ENCODE peak calls at places on chromosomes 11 and 22, in nine cellular contexts. X, B, W, L, E, A, G, H and D are unnamed samples.

GRCh38 chr22:27193215-27193614 is 535.8 kb downstream of the MIAT start:
- DNase-seq in X (no peak), B (no peak), W (no peak), L (no peak), E (no peak), A (no peak), G (no peak), H (no peak), D (no peak)

GRCh38 chr11:69497221-69497787 is 15.8 kb downstream of the LINC01488 start:
- DNase-seq in X (no peak), B (peak; percentile 99), W (peak; percentile 95), L (peak; percentile 64), E (no peak), A (peak; percentile 56), G (peak; percentile 90), H (no peak), D (no peak)

GRCh38 chr11:628056-628455 is 1.1 kb upstream of the SCT start:
- DNase-seq in X (no peak), B (no peak), W (no peak), L (no peak), E (no peak), A (no peak), G (no peak), H (no peak), D (no peak)

GRCh38 chr11:120524536-120525085 is 13.1 kb downstream of the GRIK4 start:
- DNase-seq in X (no peak), B (no peak), W (no peak), L (no peak), E (no peak), A (no peak), G (no peak), H (no peak), D (no peak)

GRCh38 chr11:111775024-111775710 is 9.0 kb upstream of the PPP2R1B start:
- DNase-seq in X (no peak), B (peak; percentile 19), W (no peak), L (no peak), E (no peak), A (no peak), G (peak; percentile 41), H (no peak), D (no peak)

GRCh38 chr22:20427945-20428417 is 9.6 kb downstream of the SCARF2 start:
- DNase-seq in X (no peak), B (no peak), W (no peak), L (no peak), E (no peak), A (no peak), G (no peak), H (no peak), D (no peak)

GRCh38 chr22:45812910-45813309 is 141.3 kb downstream of the ATXN10 start:
- DNase-seq in X (no peak), B (no peak), W (no peak), L (no peak), E (no peak), A (no peak), G (no peak), H (no peak), D (no peak)

GRCh38 chr11:98040061-98040808 is 980.5 kb upstream of the CNTN5 start:
- DNase-seq in X (no peak), B (no peak), W (no peak), L (no peak), E (no peak), A (no peak), G (no peak), H (no peak), D (no peak)

GRCh38 chr22:24060375-24060788 is 49.3 kb downstream of the CABIN1 start:
- DNase-seq in X (no peak), B (peak; percentile 94), W (peak; percentile 85), L (peak; percentile 44), E (no peak), A (no peak), G (peak; percentile 83), H (no peak), D (no peak)

GRCh38 chr11:130159657-130160459 is at the start of gene ST14:
- DNase-seq in X (peak; percentile 70), B (no peak), W (no peak), L (peak; percentile 82), E (no peak), A (no peak), G (peak; percentile 81), H (no peak), D (no peak)

GRCh38 chr11:133157180-133157579 is 375.1 kb downstream of the OPCML start:
- DNase-seq in X (no peak), B (no peak), W (no peak), L (no peak), E (no peak), A (no peak), G (no peak), H (no peak), D (no peak)

GRCh38 chr11:103055174-103055890 is 36.6 kb downstream of the DCUN1D5 start:
- DNase-seq in X (peak; percentile 54), B (peak; percentile 41), W (peak; percentile 62), L (peak; percentile 33), E (no peak), A (peak; percentile 26), G (peak; percentile 71), H (no peak), D (peak; percentile 81)

GRCh38 chr11:59180168-59180567 is 8.2 kb downstream of the DTX4 start:
- DNase-seq in X (no peak), B (no peak), W (no peak), L (no peak), E (no peak), A (no peak), G (no peak), H (no peak), D (no peak)

GRCh38 chr22:38176170-38176741 is 5.4 kb downstream of the PLA2G6 start:
- DNase-seq in X (no peak), B (peak; percentile 88), W (peak; percentile 95), L (peak; percentile 80), E (no peak), A (no peak), G (no peak), H (peak; percentile 65), D (no peak)

GRCh38 chr11:44861829-44862545 is 88.7 kb downstream of the TP53I11 start:
- DNase-seq in X (no peak), B (peak; percentile 99), W (peak; percentile 98), L (peak; percentile 97), E (peak; percentile 87), A (peak; percentile 89), G (peak; percentile 97), H (peak; percentile 86), D (no peak)

GRCh38 chr11:86987687-86988086 is 32.5 kb upstream of the FZD4 start:
- DNase-seq in X (no peak), B (no peak), W (no peak), L (no peak), E (no peak), A (no peak), G (no peak), H (no peak), D (no peak)

GRCh38 chr11:111671383-111671782 is 69.1 kb downstream of the SIK2 start:
- DNase-seq in X (no peak), B (no peak), W (no peak), L (no peak), E (no peak), A (no peak), G (no peak), H (no peak), D (no peak)

GRCh38 chr11:100593321-100593720 is 93.8 kb upstream of the ARHGAP42 start:
- DNase-seq in X (no peak), B (peak; percentile 22), W (peak; percentile 69), L (no peak), E (no peak), A (no peak), G (no peak), H (no peak), D (no peak)

GRCh38 chr11:100592619-100593309 is 94.3 kb upstream of the ARHGAP42 start:
- DNase-seq in X (no peak), B (no peak), W (peak; percentile 57), L (no peak), E (no peak), A (no peak), G (no peak), H (no peak), D (no peak)

GRCh38 chr11:100594320-100594719 is 92.8 kb upstream of the ARHGAP42 start:
- DNase-seq in X (no peak), B (no peak), W (no peak), L (no peak), E (no peak), A (no peak), G (no peak), H (no peak), D (no peak)
- H2AFZ ChIP-seq in X (no peak overlapping the region), B (no peak overlapping the region), W (no peak overlapping the region), L (no peak overlapping the region), E (no peak overlapping the region), A (no peak overlapping the region), G (no peak overlapping the region), H (no peak overlapping the region), D (no peak overlapping the region)

GRCh38 chr11:5291207-5291838 is 10.4 kb downstream of the OR51B4 start:
- DNase-seq in X (peak; percentile 18), B (peak; percentile 32), W (peak; percentile 57), L (peak; percentile 45), E (no peak), A (peak; percentile 35), G (peak; percentile 46), H (no peak), D (peak; percentile 77)
- H3K4me3 ChIP-seq in X (no peak overlapping the region), B (no peak overlapping the region), W (no peak overlapping the region), L (no peak overlapping the region), E (no peak overlapping the region), A (no peak overlapping the region), G (no peak overlapping the region), H (no peak overlapping the region), D (no peak overlapping the region)

DNA sequence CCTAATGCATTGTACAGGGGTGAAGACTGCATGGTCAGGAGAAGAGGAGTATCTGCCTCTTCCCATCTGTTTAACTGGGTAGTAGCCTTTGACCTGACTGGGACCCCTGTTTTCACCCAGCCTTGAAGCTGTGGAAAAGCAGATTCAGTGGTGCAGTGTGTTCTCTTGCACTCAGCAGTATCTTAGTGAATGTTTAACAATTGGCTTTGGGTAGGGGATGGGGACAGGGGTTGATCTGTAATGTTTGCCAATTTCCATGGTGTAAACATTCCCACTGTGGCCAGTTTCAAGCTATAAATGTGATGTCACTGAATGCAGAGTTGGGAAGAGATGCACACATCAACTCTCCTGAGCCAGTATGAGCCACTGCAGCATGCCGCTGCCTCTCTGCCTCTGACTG is 15.6 kb downstream of the FJX1 start:
- DNase-seq in X (no peak), B (no peak), W (no peak), L (no peak), E (no peak), A (no peak), G (no peak), H (no peak), D (no peak)
- H3K4me1 ChIP-seq in X (no peaks in the 10 kb centered on the region), B (peaks cover 14% of the 10 kb centered on the region), W (peaks cover 3% of the 10 kb centered on the region), L (peaks cover 17% of the 10 kb centered on the region), E (no peaks in the 10 kb centered on the region), A (peaks cover 26% of the 10 kb centered on the region), G (peaks cover 19% of the 10 kb centered on the region), H (no peaks in the 10 kb centered on the region), D (no peaks in the 10 kb centered on the region)

DNA sequence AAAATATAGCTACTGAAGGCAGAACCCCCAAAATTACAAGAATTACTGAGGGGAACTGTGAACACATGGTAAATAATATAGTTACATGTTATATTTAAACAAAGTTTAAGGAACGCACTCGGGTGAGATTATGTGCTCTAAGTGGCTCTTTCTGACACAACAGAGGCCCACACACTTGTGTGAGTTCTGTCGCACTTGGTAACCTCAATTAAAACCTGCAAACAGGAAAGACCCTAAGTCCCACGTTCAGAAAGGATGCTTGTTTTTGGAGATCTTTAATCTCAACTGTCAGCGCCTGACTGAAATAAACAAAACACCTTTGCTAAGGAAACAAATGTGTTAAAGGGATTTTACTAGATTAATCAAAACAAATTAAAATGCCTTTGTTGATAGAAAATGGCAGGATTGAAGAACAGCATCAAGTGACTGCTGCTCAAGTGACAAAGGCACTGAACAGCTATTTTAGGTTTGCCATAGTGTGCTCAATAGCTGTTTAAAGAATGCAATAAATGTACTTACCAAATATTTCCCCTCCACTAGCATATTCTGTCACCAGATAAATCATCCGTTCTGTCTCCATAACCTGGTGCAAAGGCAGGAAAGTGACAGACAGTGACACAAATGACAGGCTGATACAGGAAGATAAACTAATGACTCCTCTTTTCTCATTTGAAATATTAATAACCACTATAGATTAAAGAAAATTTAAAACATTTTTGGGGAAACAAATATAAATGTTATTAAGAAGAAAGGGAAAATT is 116.3 kb upstream of the APOA1 start:
- DNase-seq in X (peak; percentile 56), B (no peak), W (no peak), L (no peak), E (no peak), A (no peak), G (no peak), H (no peak), D (no peak)
- H2AFZ ChIP-seq in X (peak overlapping the region; percentile 11), B (no peak overlapping the region), W (no peak overlapping the region), L (no peak overlapping the region), E (no peak overlapping the region), A (no peak overlapping the region), G (no peak overlapping the region), H (no peak overlapping the region), D (no peak overlapping the region)